ENCODE peak calls at places on chromosomes 4 and X, in four cellular contexts. U is HL-60, W is Panc1, P is GM23338. M is an unnamed sample.

GRCh38 chr4:39514888-39515401 is 12.3 kb downstream of the UGDH start:
- DNase-seq in U (no peak), W (peak; percentile 59), P (no peak), M (no peak)

GRCh38 chr4:159455675-159456235 is 352.9 kb downstream of the RAPGEF2 start:
- DNase-seq in U (no peak), W (peak; percentile 36), P (peak; percentile 74), M (no peak)

GRCh38 chrX:134792077-134792476 is 133.8 kb upstream of the PLAC1 start:
- DNase-seq in U (no peak), W (no peak), P (no peak), M (no peak)

GRCh38 chr4:147299205-147299604 is 181.7 kb upstream of the EDNRA start:
- DNase-seq in U (no peak), W (peak; percentile 18), P (no peak), M (no peak)

GRCh38 chrX:7264399-7264798 is 116.4 kb upstream of the PUDP start:
- DNase-seq in U (no peak), W (no peak), P (no peak), M (no peak)

GRCh38 chrX:17826609-17827496 is 34.2 kb downstream of the RAI2 start:
- DNase-seq in U (no peak), W (no peak), P (no peak), M (no peak)

GRCh38 chr4:26273308-26273980 is 47.4 kb upstream of the RBPJ start:
- DNase-seq in U (peak; percentile 67), W (no peak), P (peak; percentile 25), M (peak; percentile 71)

GRCh38 chr4:2330119-2331042 is 68.5 kb upstream of the MXD4 start:
- DNase-seq in U (peak; percentile 94), W (peak; percentile 30), P (no peak), M (no peak)

GRCh38 chr4:25970241-25970675 is 56.2 kb downstream of the SMIM20 start:
- DNase-seq in U (peak; percentile 88), W (no peak), P (no peak), M (peak; percentile 69)

GRCh38 chrX:77969538-77969937 is at the start of gene PGAM4:
- DNase-seq in U (no peak), W (no peak), P (no peak), M (no peak)

GRCh38 chr4:112951362-112951962 is 98.0 kb upstream of the ANK2 start:
- DNase-seq in U (no peak), W (no peak), P (peak; percentile 63), M (no peak)

GRCh38 chr4:48049483-48049882 is 32.9 kb downstream of the NIPAL1 start:
- DNase-seq in U (no peak), W (no peak), P (no peak), M (no peak)

GRCh38 chr4:8662776-8663175 is 70.2 kb downstream of the CPZ start:
- DNase-seq in U (no peak), W (no peak), P (no peak), M (peak; percentile 55)

GRCh38 chr4:77015390-77015789 is 60.4 kb downstream of the CCNI start:
- DNase-seq in U (no peak), W (no peak), P (peak; percentile 66), M (no peak)

GRCh38 chrX:118694628-118695027 is 32.8 kb upstream of the IL13RA1 start:
- DNase-seq in U (no peak), W (no peak), P (no peak), M (no peak)

GRCh38 chr4:40281913-40282312 is 53.2 kb upstream of the CHRNA9 start:
- DNase-seq in U (no peak), W (no peak), P (no peak), M (peak; percentile 3)

GRCh38 chr4:7650606-7651400 is 216.1 kb upstream of the PSAPL1 start:
- DNase-seq in U (no peak), W (no peak), P (peak; percentile 85), M (peak; percentile 70)

GRCh38 chrX:111719426-111720210 is 38.6 kb downstream of the ALG13 start:
- DNase-seq in U (no peak), W (no peak), P (peak; percentile 2), M (no peak)

GRCh38 chr4:1763550-1764080 is 29.5 kb upstream of the FGFR3 start:
- DNase-seq in U (no peak), W (no peak), P (no peak), M (no peak)

GRCh38 chr4:16001484-16001858 is 38.5 kb upstream of the FGFBP2 start:
- DNase-seq in U (peak; percentile 29), W (peak; percentile 42), P (peak; percentile 88), M (peak; percentile 89)

GRCh38 chrX:18348047-18348446 is 6.4 kb downstream of the SCML2 start:
- DNase-seq in U (no peak), W (no peak), P (no peak), M (no peak)

GRCh38 chrX:1507511-1508463 is 29.2 kb downstream of the P2RY8 start:
- DNase-seq in U (no peak), W (no peak), P (no peak), M (peak; percentile 32)

GRCh38 chr4:20638825-20639224 is 61.4 kb upstream of the PACRGL start:
- DNase-seq in U (no peak), W (no peak), P (no peak), M (no peak)

GRCh38 chrX:20620301-20620700 is 353.6 kb upstream of the RPS6KA3 start:
- DNase-seq in U (no peak), W (no peak), P (no peak), M (no peak)

GRCh38 chr4:154189346-154189745 is 302.3 kb downstream of the DCHS2 start:
- DNase-seq in U (no peak), W (no peak), P (no peak), M (no peak)

GRCh38 chrX:130393451-130394074 is 8.1 kb upstream of the GPR119 start:
- DNase-seq in U (no peak), W (peak; percentile 20), P (peak; percentile 67), M (no peak)

GRCh38 chr4:187268940-187269339 is 545.3 kb upstream of the FAT1 start:
- DNase-seq in U (no peak), W (no peak), P (no peak), M (no peak)

GRCh38 chr4:6142935-6143602 is 57.3 kb downstream of the JAKMIP1 start:
- DNase-seq in U (no peak), W (no peak), P (no peak), M (no peak)

GRCh38 chrX:68504237-68504636 is 5.4 kb downstream of the YIPF6 start:
- DNase-seq in U (no peak), W (no peak), P (no peak), M (no peak)

GRCh38 chrX:100410083-100410590 is at the start of gene PCDH19:
- DNase-seq in U (no peak), W (no peak), P (peak; percentile 70), M (peak; percentile 65)

GRCh38 chrX:51148848-51149247 is 183.8 kb upstream of the NUDT10 start:
- DNase-seq in U (no peak), W (no peak), P (peak; percentile 62), M (no peak)

GRCh38 chr4:56680266-56680665 is 830 bp downstream of the HOPX start:
- DNase-seq in U (no peak), W (no peak), P (no peak), M (no peak)

GRCh38 chr4:133424611-133425010 is 275.5 kb downstream of the PCDH10 start:
- DNase-seq in U (no peak), W (no peak), P (no peak), M (no peak)

GRCh38 chrX:13661735-13662536 is 9.0 kb downstream of the TCEANC start:
- DNase-seq in U (no peak), W (no peak), P (no peak), M (no peak)

GRCh38 chr4:173522874-173523395 is 7.1 kb downstream of the HAND2 start:
- DNase-seq in U (no peak), W (no peak), P (no peak), M (no peak)
- H3K27ac ChIP-seq in U (no peak overlapping the region), W (no peak overlapping the region), P (no peak overlapping the region), M (peak overlapping the region; percentile 99)

GRCh38 chr4:87045659-87046058 is 110.8 kb downstream of the AFF1 start:
- DNase-seq in U (no peak), W (no peak), P (no peak), M (no peak)
- TF ChIP-seq POLR2AphosphoS5 in U (no peak), W (no peak), P (no peak), M (peak; percentile 8)

GRCh38 chrX:153338836-153339235 is 4.9 kb downstream of the ZNF275 start:
- DNase-seq in U (peak; percentile 15), W (no peak), P (no peak), M (no peak)

GRCh38 chrX:153340111-153340510 is 6.2 kb downstream of the ZNF275 start:
- DNase-seq in U (no peak), W (no peak), P (no peak), M (no peak)

GRCh38 chrX:153343674-153344073 is 9.7 kb downstream of the ZNF275 start:
- DNase-seq in U (no peak), W (no peak), P (no peak), M (no peak)

GRCh38 chrX:153339662-153340061 is 5.7 kb downstream of the ZNF275 start:
- DNase-seq in U (no peak), W (no peak), P (no peak), M (no peak)

GRCh38 chrX:153342762-153343558 is 9.0 kb downstream of the ZNF275 start:
- DNase-seq in U (no peak), W (no peak), P (no peak), M (no peak)
- H3K4me3 ChIP-seq in U (no peak overlapping the region), W (no peak overlapping the region), P (no peak overlapping the region), M (no peak overlapping the region)

GRCh38 chr4:88697113-88697512 is 516 bp downstream of the NAP1L5 start:
- DNase-seq in U (no peak), W (no peak), P (no peak), M (peak; percentile 82)
- H3K27ac ChIP-seq in U (no peak overlapping the region), W (no peak overlapping the region), P (no peak overlapping the region), M (peak overlapping the region; percentile 84)

DNA sequence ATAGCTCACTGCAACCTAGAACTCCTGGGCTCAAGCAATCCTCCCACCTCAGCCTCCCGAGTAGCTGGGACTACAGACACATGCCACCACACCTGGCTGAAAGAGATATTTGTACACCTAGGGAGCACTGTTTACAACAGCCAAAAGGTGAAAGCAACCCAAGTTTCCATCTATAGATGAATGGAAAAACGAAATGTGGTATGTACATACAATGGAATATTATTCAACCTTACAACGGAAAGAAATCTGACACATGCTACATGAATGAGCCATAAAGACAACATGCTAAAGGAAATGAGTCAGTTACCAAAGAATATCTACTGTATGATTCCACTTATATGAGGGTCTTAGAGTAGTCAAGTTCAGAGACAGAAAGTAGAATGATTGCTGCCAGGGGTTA is 52.2 kb downstream of the ABCG2 start:
- DNase-seq in U (no peak), W (peak; percentile 61), P (no peak), M (no peak)
- TF ChIP-seq POLR2AphosphoS5 in U (no peak), W (no peak), P (no peak), M (no peak)